ENCODE peak calls at places on chromosomes 16 and 17, in seven cellular contexts. W is heart right ventricle, S is astrocyte of the spinal cord, P is AG09319, G is AG04449, F is breast epithelium, D is mammary epithelial cell. V is an unnamed sample.
A peak's percentile ranks its signal among the peaks of the same experiment; 100 is the strongest.

GRCh38 chr17:27597783-27598320 is 33.1 kb upstream of the LGALS9 start:
- DNase-seq in S (no peak), P (no peak), W (no peak), D (no peak), G (no peak), F (no peak), V (no peak)

GRCh38 chr16:74625500-74626350 is 18.8 kb upstream of the GLG1 start:
- DNase-seq in S (no peak), D (no peak), G (no peak), W (no peak), P (no peak), F (no peak), V (no peak)

GRCh38 chr16:77660311-77660710 is 62.0 kb upstream of the NUDT7 start:
- DNase-seq in G (no peak), P (peak; percentile 25), D (peak; percentile 33), S (peak; percentile 60), F (no peak), W (no peak), V (no peak)

GRCh38 chr17:15343749-15344148 is 2.4 kb upstream of the TEKT3 start:
- DNase-seq in G (no peak), S (no peak), D (peak; percentile 24), P (no peak), F (no peak), W (no peak), V (peak; percentile 58)

GRCh38 chr17:75004371-75004770 is 8.1 kb upstream of the MRPL58 start:
- DNase-seq in S (no peak), W (no peak), P (no peak), D (no peak), G (no peak), F (no peak), V (no peak)

GRCh38 chr17:62668091-62668804 is 40.8 kb downstream of the MRC2 start:
- DNase-seq in D (peak; percentile 96), W (no peak), S (no peak), P (peak; percentile 38), G (no peak), F (no peak), V (peak; percentile 52)

GRCh38 chr17:41919840-41920579 is 1.3 kb upstream of the ACLY start:
- DNase-seq in W (no peak), F (no peak), D (no peak), P (no peak), G (no peak), S (no peak), V (peak; percentile 7)

GRCh38 chr16:87264634-87265033 is 52.6 kb downstream of the C16orf95 start:
- DNase-seq in W (no peak), S (no peak), P (no peak), F (no peak), D (no peak), G (no peak), V (no peak)

GRCh38 chr17:42891539-42892152 is 9.0 kb upstream of the G6PC1 start:
- DNase-seq in D (no peak), P (no peak), W (peak; percentile 66), F (no peak), G (no peak), S (no peak), V (no peak)

GRCh38 chr17:82257473-82257872 is 16.0 kb downstream of the CSNK1D start:
- DNase-seq in W (no peak), G (no peak), D (peak; percentile 67), S (no peak), F (no peak), P (no peak), V (no peak)

GRCh38 chr16:89052824-89053724 is 40.6 kb upstream of the ACSF3 start:
- DNase-seq in W (no peak), S (peak; percentile 5), G (no peak), P (no peak), F (peak; percentile 83), D (peak; percentile 62), V (no peak)

GRCh38 chr17:45230787-45231480 is 9.2 kb downstream of the FMNL1 start:
- DNase-seq in F (no peak), G (no peak), P (no peak), W (peak; percentile 57), D (peak; percentile 43), S (no peak), V (peak; percentile 15)

GRCh38 chr17:43114101-43114691 is 11.0 kb downstream of the BRCA1 start:
- DNase-seq in S (no peak), P (no peak), G (no peak), W (no peak), D (no peak), F (no peak), V (peak; percentile 1)

GRCh38 chr16:71414038-71414437 is 27.8 kb downstream of the TLE7 start:
- DNase-seq in P (no peak), S (no peak), G (no peak), W (no peak), F (no peak), D (no peak), V (no peak)

GRCh38 chr16:74695450-74696422 is 4.9 kb downstream of the MLKL start:
- DNase-seq in S (peak; percentile 87), G (peak; percentile 70), D (peak; percentile 83), F (peak; percentile 79), P (peak; percentile 72), W (peak; percentile 86), V (peak; percentile 83)

GRCh38 chr17:4854181-4854681 is 21.1 kb downstream of the MINK1 start:
- DNase-seq in G (no peak), F (peak; percentile 85), P (no peak), D (peak; percentile 98), W (no peak), S (no peak), V (peak; percentile 38)

GRCh38 chr16:10202650-10203049 is 20.4 kb upstream of the GRIN2A start:
- DNase-seq in W (no peak), G (no peak), S (no peak), F (no peak), D (no peak), P (no peak), V (no peak)

GRCh38 chr16:58393138-58393504 is 850 bp downstream of the GINS3 start:
- DNase-seq in S (no peak), W (no peak), G (no peak), F (no peak), D (no peak), P (no peak), V (no peak)

GRCh38 chr17:76485569-76485968 is 15.7 kb downstream of the RHBDF2 start:
- DNase-seq in F (no peak), G (no peak), W (no peak), P (no peak), S (no peak), D (peak; percentile 25), V (no peak)

GRCh38 chr16:67260426-67261063 is 11.8 kb downstream of the SLC9A5 start:
- DNase-seq in F (no peak), D (peak; percentile 50), P (peak; percentile 52), S (peak; percentile 68), G (peak; percentile 19), W (no peak), V (peak; percentile 55)

DNA sequence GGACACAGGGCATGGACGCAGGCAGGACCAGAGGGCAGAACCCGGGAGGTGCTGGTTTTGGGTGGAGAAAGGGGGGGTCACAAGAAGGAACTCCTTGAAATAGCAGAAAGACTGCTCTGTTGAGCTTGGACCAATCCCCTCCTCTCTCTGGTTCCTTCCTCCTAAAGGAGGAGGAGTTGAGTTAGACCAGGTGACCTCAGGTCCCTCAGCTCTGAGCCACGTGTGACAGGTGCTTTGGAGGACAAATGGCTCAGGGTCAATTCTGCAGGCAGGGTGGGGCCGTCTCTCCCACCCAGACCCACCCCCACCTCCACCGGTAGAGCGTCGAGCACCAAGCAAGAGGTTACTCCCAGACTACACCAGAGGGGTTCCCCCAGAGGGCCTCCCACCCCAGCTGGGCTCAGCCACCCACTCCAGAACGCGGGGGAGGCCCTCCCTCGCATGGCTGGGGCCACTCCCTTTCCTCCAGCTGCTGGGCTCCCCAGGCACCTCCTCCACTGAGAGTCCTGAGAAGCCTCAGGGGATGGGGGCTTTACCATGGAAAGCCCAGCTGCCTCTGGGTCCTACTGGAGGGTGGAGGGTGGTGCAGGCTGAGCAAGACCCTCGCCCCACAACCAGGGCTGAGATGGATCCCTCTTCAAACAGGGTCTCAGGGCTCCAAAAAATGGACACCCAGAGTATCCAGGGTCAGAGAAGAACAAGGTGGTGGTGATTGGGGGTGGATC is 7.7 kb downstream of the MYO1C start:
- DNase-seq in S (peak; percentile 29), P (no peak), F (no peak), G (no peak), D (peak; percentile 32), W (peak; percentile 74), V (peak; percentile 45)
- TF ChIP-seq CTCF in S (peak; percentile 18), P (no peak), F (peak; percentile 28), G (no peak), D (no peak), W (no peak), V (peak; percentile 46)

GRCh38 chr16:64132190-64132589 is 989.7 kb downstream of the CDH11 start:
- DNase-seq in F (no peak), S (no peak), P (no peak), D (no peak), W (no peak), G (no peak), V (no peak)
- TF ChIP-seq CTCF in F (no peak), S (no peak), P (no peak), D (no peak), W (no peak), G (no peak), V (peak; percentile 34)

DNA sequence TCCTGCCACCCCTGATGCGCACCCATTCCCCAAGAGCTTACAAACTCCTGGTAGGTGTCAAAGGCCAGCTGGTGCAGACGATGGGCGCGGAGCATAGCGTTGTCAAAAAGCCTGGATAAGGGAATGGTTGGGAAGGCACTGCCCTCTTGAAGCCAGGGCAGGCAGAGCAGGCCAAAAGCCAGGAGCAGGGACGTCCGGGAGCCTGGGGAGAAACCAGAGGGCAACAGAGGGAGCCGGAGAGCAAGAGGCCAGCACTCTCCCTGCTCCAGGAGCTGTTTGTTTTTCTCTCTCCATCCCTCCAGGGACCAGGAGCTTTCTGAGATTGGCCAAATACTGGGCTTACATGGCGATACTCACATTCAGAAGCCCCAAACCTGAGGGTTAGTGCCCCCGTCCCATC is 334 bp downstream of the GH1 start:
- DNase-seq in P (no peak), S (no peak), G (no peak), D (no peak), W (no peak), F (no peak), V (no peak)
- TF ChIP-seq CTCF in P (no peak), S (no peak), G (peak; percentile 11), D (no peak), W (no peak), F (no peak), V (no peak)

GRCh38 chr17:17354560-17355357 is 51.6 kb downstream of the NT5M start:
- DNase-seq in G (no peak), W (peak; percentile 54), D (peak; percentile 26), P (peak; percentile 20), F (peak; percentile 46), S (peak; percentile 60), V (peak; percentile 36)
- TF ChIP-seq CTCF in G (peak; percentile 90), W (peak; percentile 95), D (peak; percentile 66), P (peak; percentile 83), F (peak; percentile 92), S (peak; percentile 86), V (peak; percentile 98)

DNA sequence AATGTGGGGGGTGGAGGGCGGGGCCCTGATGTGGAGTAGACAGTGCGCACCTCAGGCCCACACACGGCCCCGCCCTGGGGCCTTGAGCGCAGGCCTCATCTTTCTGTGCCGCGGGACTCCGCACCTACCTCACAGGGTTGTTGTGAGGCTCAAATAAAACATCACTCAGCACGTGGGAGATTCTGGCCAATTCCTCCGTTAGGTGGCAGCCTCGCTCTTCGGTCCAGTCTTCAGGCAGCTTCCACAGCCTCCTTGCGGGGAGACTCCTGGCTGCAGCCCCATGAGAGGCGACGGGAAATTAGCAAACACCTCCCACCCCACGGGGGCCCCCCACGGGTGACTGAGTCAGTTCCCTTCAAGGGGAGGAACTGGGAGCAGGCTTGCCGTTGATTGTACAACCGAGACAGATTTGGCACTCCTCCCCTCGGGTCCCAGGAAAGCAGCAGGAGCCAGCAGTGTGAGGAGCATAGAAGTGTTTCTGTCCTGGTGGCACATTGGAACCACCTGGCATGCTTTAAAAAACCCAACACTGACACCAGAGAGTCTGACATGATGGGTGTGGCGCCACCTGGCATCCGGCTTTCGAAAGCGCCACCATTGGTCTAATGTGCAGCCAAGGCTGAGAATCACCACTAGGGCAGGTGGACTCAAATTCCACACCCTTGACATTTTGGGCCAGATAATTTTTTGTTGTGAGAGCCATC is 7.6 kb downstream of the MRM1 start:
- DNase-seq in W (no peak), S (peak; percentile 65), D (peak; percentile 70), F (no peak), G (no peak), P (no peak), V (peak; percentile 60)
- TF ChIP-seq CTCF in W (peak; percentile 28), S (peak; percentile 64), D (no peak), F (peak; percentile 13), G (peak; percentile 76), P (peak; percentile 59), V (peak; percentile 66)

V was measured in HFFc6.